ENCODE peak calls at places on chromosomes 5 and 9, in eight cellular contexts. A, L, J, F, M, H, O and R are unnamed samples.

GRCh38 chr9:95852059-95853032 is 23.1 kb upstream of the ERCC6L2 start:
- DNase-seq in A (peak; percentile 52), O (no peak), J (no peak), F (no peak), M (no peak), L (peak; percentile 41), H (no peak), R (peak; percentile 11)

GRCh38 chr5:148805323-148806290 is 20.8 kb upstream of the ADRB2 start:
- DNase-seq in A (peak; percentile 37), L (no peak), F (no peak), O (no peak), J (no peak), H (peak; percentile 74), M (no peak), R (no peak)

GRCh38 chr9:134592018-134592818 is 49.4 kb upstream of the COL5A1 start:
- DNase-seq in O (no peak), J (no peak), M (peak; percentile 9), H (no peak), L (peak; percentile 92), F (no peak), A (peak; percentile 95), R (peak; percentile 52)

GRCh38 chr9:130667117-130667430 is 2.7 kb downstream of the PRDM12 start:
- DNase-seq in F (no peak), O (no peak), J (no peak), A (no peak), H (no peak), M (no peak), L (no peak), R (no peak)

GRCh38 chr5:532521-533242 is 8.4 kb upstream of the SLC9A3 start:
- DNase-seq in H (peak; percentile 71), M (no peak), O (no peak), L (no peak), F (no peak), A (no peak), J (no peak), R (no peak)

GRCh38 chr5:154472871-154473580 is 5.0 kb downstream of the HAND1 start:
- DNase-seq in J (no peak), L (no peak), H (no peak), M (peak; percentile 27), O (no peak), F (no peak), A (no peak), R (no peak)

GRCh38 chr9:69122086-69122390 is 52.0 kb upstream of the TJP2 start:
- DNase-seq in J (no peak), F (peak; percentile 92), A (peak; percentile 77), M (peak; percentile 44), L (peak; percentile 86), O (peak; percentile 18), H (peak; percentile 84), R (peak; percentile 46)

GRCh38 chr9:127154390-127155191 is 32.2 kb upstream of the ANGPTL2 start:
- DNase-seq in M (no peak), A (peak; percentile 95), H (no peak), L (no peak), O (no peak), J (no peak), F (peak; percentile 70), R (no peak)

GRCh38 chr5:149445739-149446369 is 66.8 kb upstream of the IL17B start:
- DNase-seq in O (no peak), J (no peak), H (no peak), A (peak; percentile 98), F (no peak), M (no peak), L (peak; percentile 65), R (peak; percentile 41)

GRCh38 chr9:76592105-76593010 is 133.4 kb downstream of the GCNT1 start:
- DNase-seq in O (no peak), A (peak; percentile 60), J (no peak), L (no peak), F (no peak), M (no peak), H (no peak), R (no peak)

GRCh38 chr5:12354686-12355085 is 450.4 kb upstream of the CTNND2 start:
- DNase-seq in M (no peak), A (no peak), L (no peak), O (no peak), H (no peak), F (no peak), J (no peak), R (no peak)

GRCh38 chr5:100902406-100903035 is 561 bp downstream of the ST8SIA4 start:
- DNase-seq in F (no peak), L (no peak), O (no peak), H (peak; percentile 73), J (no peak), M (peak; percentile 37), A (peak; percentile 48), R (no peak)